ENCODE peak calls at places on chromosomes 2 and 18, in five cellular contexts. P is prostate gland, T is GM12892, E is HCT116, L is sigmoid colon. V is an unnamed sample.

GRCh38 chr18:77993188-77993981 is 743.7 kb downstream of the GALR1 start:
- DNase-seq in T (no peak), E (no peak), L (no peak), P (no peak), V (no peak)

GRCh38 chr2:98465456-98466201 is 21.0 kb downstream of the INPP4A start:
- DNase-seq in P (no peak), L (peak), T (no peak), E (no peak), V (peak)

GRCh38 chr2:200225943-200226342 is 80.5 kb upstream of the SPATS2L start:
- DNase-seq in P (no peak), L (no peak), E (no peak), T (no peak), V (no peak)

GRCh38 chr2:2827691-2828315 is 496.7 kb upstream of the MYT1L start:
- DNase-seq in P (no peak), E (no peak), T (no peak), L (no peak), V (no peak)

GRCh38 chr2:135121016-135121657 is 69.0 kb downstream of the RAB3GAP1 start:
- DNase-seq in E (no peak), P (no peak), L (no peak), T (no peak), V (no peak)

GRCh38 chr2:205660521-205661124 is 21.7 kb upstream of the NRP2 start:
- DNase-seq in E (no peak), P (peak), T (no peak), L (peak), V (peak)

GRCh38 chr2:69436594-69436936 is 670 bp downstream of the NFU1 start:
- DNase-seq in L (no peak), E (no peak), P (peak), T (peak), V (no peak)

GRCh38 chr2:42928692-42929576 is 136.6 kb upstream of the HAAO start:
- DNase-seq in T (no peak), E (no peak), L (no peak), P (no peak), V (peak)

GRCh38 chr2:200788129-200788718 is 23.5 kb upstream of the BZW1 start:
- DNase-seq in E (no peak), P (peak), L (no peak), T (no peak), V (no peak)

GRCh38 chr2:26246818-26247217 is 2.1 kb downstream of the HADHB start:
- DNase-seq in P (no peak), E (no peak), L (no peak), T (no peak), V (no peak)

GRCh38 chr2:45190481-45190880 is 181.2 kb upstream of the SIX2 start:
- DNase-seq in L (no peak), E (no peak), T (no peak), P (no peak), V (no peak)

GRCh38 chr18:39841133-39842041 is 2113.6 kb upstream of the PIK3C3 start:
- DNase-seq in E (peak), P (peak), L (peak), T (no peak), V (peak)

GRCh38 chr18:77063256-77063655 is 69.3 kb downstream of the MBP start:
- DNase-seq in T (peak), P (no peak), E (no peak), L (no peak), V (peak)

GRCh38 chr2:233489666-233490065 is 76.9 kb downstream of the USP40 start:
- DNase-seq in T (no peak), L (no peak), P (no peak), E (no peak), V (no peak)

GRCh38 chr2:154720642-154721041 is 22.1 kb downstream of the KCNJ3 start:
- DNase-seq in E (no peak), T (no peak), L (no peak), P (no peak), V (no peak)

GRCh38 chr2:2570871-2571270 is 239.8 kb upstream of the MYT1L start:
- DNase-seq in E (no peak), T (no peak), L (no peak), P (no peak), V (no peak)

GRCh38 chr2:241817126-241817820 is 8.3 kb downstream of the NEU4 start:
- DNase-seq in L (peak), T (no peak), P (no peak), E (no peak), V (peak)

GRCh38 chr2:191656389-191656788 is 21.5 kb upstream of the NABP1 start:
- DNase-seq in T (no peak), L (no peak), P (no peak), E (no peak), V (no peak)

GRCh38 chr2:29011650-29012060 is 30.6 kb downstream of the TOGARAM2 start:
- DNase-seq in T (no peak), P (no peak), L (no peak), E (no peak), V (peak)

GRCh38 chr2:10688921-10689807 is 611 bp downstream of the NOL10 start:
- DNase-seq in T (no peak), L (peak), E (no peak), P (no peak), V (peak)

GRCh38 chr2:12610314-12610713 is 106.4 kb upstream of the TRIB2 start:
- DNase-seq in E (no peak), T (no peak), L (no peak), P (no peak), V (no peak)

GRCh38 chr18:77444385-77444784 is 194.7 kb downstream of the GALR1 start:
- DNase-seq in L (no peak), T (no peak), P (no peak), E (no peak), V (no peak)

GRCh38 chr2:43060435-43061016 is 165.9 kb downstream of the ZFP36L2 start:
- DNase-seq in T (no peak), L (peak), P (no peak), E (no peak), V (no peak)

GRCh38 chr18:48034651-48035555 is 104.4 kb upstream of the SMAD2 start:
- DNase-seq in T (no peak), L (peak), E (no peak), P (no peak), V (no peak)

GRCh38 chr2:64400733-64401500 is 53.0 kb upstream of the LGALSL start:
- DNase-seq in P (no peak), E (no peak), T (no peak), L (no peak), V (peak)

GRCh38 chr2:176146645-176147044 is 4.7 kb upstream of the HOXD4 start:
- DNase-seq in T (no peak), L (no peak), P (no peak), E (no peak), V (no peak)

GRCh38 chr2:41061371-41061770 is 609.5 kb upstream of the SLC8A1 start:
- DNase-seq in P (no peak), T (no peak), E (no peak), L (no peak), V (no peak)

GRCh38 chr2:8796878-8797550 is 40.4 kb downstream of the KIDINS220 start:
- DNase-seq in L (no peak), E (no peak), T (no peak), P (no peak), V (no peak)

GRCh38 chr18:59996370-59996966 is 96.7 kb downstream of the PMAIP1 start:
- DNase-seq in P (no peak), T (no peak), E (peak), L (no peak), V (peak)

GRCh38 chr2:240374085-240374907 is 61.2 kb upstream of the GPC1 start:
- DNase-seq in E (no peak), L (peak), T (no peak), P (no peak), V (peak)

GRCh38 chr2:16031848-16032159 is 91.5 kb downstream of the MYCN start:
- DNase-seq in E (no peak), L (no peak), T (no peak), P (peak), V (peak)

GRCh38 chr2:12303181-12304030 is 413.3 kb upstream of the TRIB2 start:
- DNase-seq in T (no peak), L (no peak), E (no peak), P (no peak), V (no peak)

GRCh38 chr2:41950440-41950960 is 97.3 kb upstream of the PKDCC start:
- DNase-seq in L (no peak), T (no peak), P (no peak), E (no peak), V (no peak)

DNA sequence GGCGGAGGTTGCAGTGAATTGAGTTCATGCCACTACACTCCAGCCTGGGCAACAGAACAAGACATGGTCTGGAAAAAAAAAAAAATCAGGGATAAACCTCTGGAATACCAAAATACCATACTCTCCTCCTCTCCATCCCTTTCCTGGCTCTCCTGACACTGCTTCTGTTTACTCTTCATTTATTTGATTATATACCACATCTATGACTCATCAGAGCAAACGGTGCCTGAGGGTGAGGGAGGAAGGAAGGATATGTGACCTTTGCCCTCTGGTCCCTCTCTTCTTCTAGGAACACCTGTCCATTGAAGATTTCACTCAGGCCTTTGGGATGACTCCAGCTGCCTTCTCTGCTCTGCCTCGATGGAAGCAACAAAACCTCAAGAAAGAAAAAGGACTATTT is 30.0 kb downstream of the VIL1 start:
- DNase-seq in L (no peak), P (no peak), T (no peak), E (no peak), V (peak)
- TF ChIP-seq POLR2AphosphoS5 in L (no peak), P (no peak), T (no peak), E (no peak), V (peak)

DNA sequence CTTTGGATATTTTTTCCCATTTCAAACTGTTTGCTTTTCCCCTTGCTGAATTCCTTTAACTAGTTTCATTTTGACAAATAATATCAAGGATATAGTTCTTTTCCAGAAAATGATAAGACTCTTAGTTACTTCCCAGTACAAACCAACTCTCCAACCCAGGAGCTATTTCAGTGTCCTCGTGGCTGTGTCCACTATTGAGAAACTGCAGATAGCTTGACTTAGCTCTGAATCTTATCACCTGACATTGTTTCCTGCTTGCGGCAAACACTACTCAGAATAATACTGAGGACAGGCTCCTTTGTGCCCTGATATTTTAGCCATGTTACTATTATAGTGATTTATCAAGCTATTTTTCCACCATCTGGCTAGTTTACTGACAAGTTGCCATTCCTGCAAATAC is 74.6 kb downstream of the KLF7 start:
- DNase-seq in P (no peak), E (no peak), L (no peak), T (no peak), V (no peak)
- TF ChIP-seq POLR2AphosphoS5 in P (no peak), E (no peak), L (no peak), T (no peak), V (no peak)

DNA sequence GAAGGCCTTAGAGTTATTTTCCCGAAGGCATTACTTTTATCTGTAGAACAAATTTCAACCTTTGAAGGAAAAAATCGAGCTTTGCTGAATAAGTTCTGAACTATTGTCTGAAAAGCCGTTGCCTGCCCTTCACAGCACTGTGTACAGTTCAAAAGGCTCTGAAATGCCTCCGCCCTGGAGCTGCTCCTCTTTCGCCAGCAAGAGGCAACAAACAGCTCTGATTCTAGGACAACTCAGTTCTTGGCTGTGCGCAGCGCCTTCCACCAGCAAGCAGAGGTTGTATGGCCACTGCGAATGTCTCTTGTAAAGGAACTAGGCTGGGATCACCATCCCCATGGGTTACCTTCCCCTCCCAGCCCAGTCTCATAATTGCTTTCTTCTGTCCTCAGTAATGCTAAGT is 308.5 kb downstream of the GBX2 start:
- DNase-seq in L (peak), T (no peak), P (no peak), E (no peak), V (no peak)
- TF ChIP-seq POLR2AphosphoS5 in L (no peak), T (no peak), P (no peak), E (no peak), V (no peak)

GRCh38 chr2:126534508-126534907 is 121.5 kb upstream of the GYPC start:
- DNase-seq in E (no peak), T (no peak), L (no peak), P (no peak), V (no peak)
- TF ChIP-seq POLR2AphosphoS5 in E (no peak), T (no peak), L (no peak), P (no peak), V (no peak)

GRCh38 chr2:218291934-218292699 is at the start of gene TMBIM1:
- DNase-seq in L (peak), P (no peak), T (peak), E (no peak), V (peak)
- TF ChIP-seq POLR2AphosphoS5 in L (peak), P (peak), T (no peak), E (peak), V (peak)

GRCh38 chr2:169799555-169799954 is 884 bp downstream of the SSB start:
- DNase-seq in P (no peak), L (no peak), T (no peak), E (no peak), V (no peak)

GRCh38 chr2:169797601-169798000 is 1.1 kb upstream of the SSB start:
- DNase-seq in E (no peak), P (no peak), T (no peak), L (no peak), V (no peak)

GRCh38 chr2:169798397-169798717 is 314 bp upstream of the SSB start:
- DNase-seq in L (no peak), T (no peak), P (no peak), E (no peak), V (no peak)

GRCh38 chr2:169796441-169796840 is 2.2 kb upstream of the SSB start:
- DNase-seq in T (no peak), L (no peak), E (no peak), P (no peak), V (no peak)

DNA sequence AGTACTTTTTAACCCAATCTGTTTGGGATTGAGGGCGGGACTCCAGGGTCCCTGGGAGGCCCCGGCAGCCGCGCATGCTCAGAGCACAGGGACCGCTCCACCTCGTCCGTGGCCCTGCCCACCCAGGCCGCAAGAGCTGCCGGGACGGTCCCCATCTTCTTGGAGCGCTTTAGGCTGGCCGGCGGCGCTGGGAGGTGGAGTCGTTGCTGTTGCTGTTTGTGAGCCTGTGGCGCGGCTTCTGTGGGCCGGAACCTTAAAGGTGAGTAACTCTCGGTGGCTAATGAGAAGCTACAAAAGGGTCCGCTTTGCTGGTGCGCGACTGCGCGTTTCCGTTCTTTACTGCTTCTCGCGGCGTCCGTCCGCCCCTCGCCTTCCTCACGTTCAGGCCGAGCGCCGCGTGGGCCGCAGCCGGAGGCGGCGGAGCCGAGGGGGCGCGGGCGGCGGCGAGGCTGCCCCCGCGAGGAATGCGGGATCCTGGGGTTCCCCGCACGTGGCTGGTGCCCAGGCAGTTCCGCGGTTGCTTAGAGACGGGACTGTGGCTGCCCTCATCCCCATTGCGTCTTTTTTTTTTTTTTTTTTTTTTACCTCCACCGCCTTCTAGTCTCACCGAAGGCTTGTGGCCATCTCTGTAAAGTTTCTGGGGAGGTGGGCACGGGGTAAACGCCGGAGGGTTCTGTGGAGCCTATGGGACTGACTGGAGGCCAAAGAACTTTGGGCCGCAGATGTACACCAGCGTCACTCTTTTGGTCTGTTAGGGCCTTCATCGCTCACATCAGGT is at the start of gene SSB:
- DNase-seq in P (peak), T (peak), E (peak), L (peak), V (peak)
- TF ChIP-seq POLR2AphosphoS5 in P (peak), T (peak), E (peak), L (peak), V (peak)

GRCh38 chr18:3246636-3247242 is 862 bp upstream of the MYL12A start:
- DNase-seq in T (no peak), E (no peak), P (no peak), L (peak), V (peak)

GRCh38 chr18:3248062-3248669 is 565 bp downstream of the MYL12A start:
- DNase-seq in L (peak), T (no peak), E (no peak), P (no peak), V (peak)

GRCh38 chr18:3247243-3248061 is at the start of gene MYL12A:
- DNase-seq in L (peak), P (peak), E (peak), T (peak), V (peak)

GRCh38 chr18:3250237-3251107 is 2.9 kb downstream of the MYL12A start:
- DNase-seq in E (no peak), L (no peak), P (no peak), T (no peak), V (no peak)

GRCh38 chr18:3248670-3249359 is 1.2 kb downstream of the MYL12A start:
- DNase-seq in L (no peak), P (peak), T (no peak), E (no peak), V (peak)
- TF ChIP-seq POLR2AphosphoS5 in L (no peak), P (peak), T (peak), E (no peak), V (peak)

V was measured in transverse colon.